ENCODE peak calls at places on chromosomes 3 and 15, in nine cellular contexts. One of them, this sample, is unnamed.

GRCh38 chr3:49470714-49471420 is 800 bp downstream of the DAG1 start:
- DNase-seq in stomach: no peak
- DNase-seq in ovary: no peak
- DNase-seq in breast epithelium: no peak
- DNase-seq in tibial nerve: no peak
- DNase-seq in IMR-90: no peak
- DNase-seq in A549: no peak
- DNase-seq in spleen: no peak
- DNase-seq in heart left ventricle: no peak
- DNase-seq in this sample: no peak

GRCh38 chr15:85312925-85313324 is 67.5 kb upstream of the AKAP13 start:
- DNase-seq in stomach: no peak
- DNase-seq in ovary: no peak
- DNase-seq in heart left ventricle: no peak
- DNase-seq in IMR-90: peak; percentile 53
- DNase-seq in tibial nerve: no peak
- DNase-seq in spleen: no peak
- DNase-seq in A549: no peak
- DNase-seq in breast epithelium: no peak
- DNase-seq in this sample: no peak

GRCh38 chr3:126245811-126246727 is 65.7 kb upstream of the ALDH1L1 start:
- DNase-seq in tibial nerve: peak; percentile 46
- DNase-seq in ovary: no peak
- DNase-seq in breast epithelium: no peak
- DNase-seq in A549: peak; percentile 33
- DNase-seq in spleen: peak; percentile 60
- DNase-seq in stomach: peak; percentile 63
- DNase-seq in heart left ventricle: no peak
- DNase-seq in IMR-90: peak; percentile 65
- DNase-seq in this sample: peak; percentile 53

GRCh38 chr15:77580991-77581682 is 51.6 kb downstream of the LINGO1 start:
- DNase-seq in A549: no peak
- DNase-seq in breast epithelium: peak; percentile 44
- DNase-seq in spleen: no peak
- DNase-seq in stomach: peak; percentile 60
- DNase-seq in IMR-90: no peak
- DNase-seq in ovary: no peak
- DNase-seq in tibial nerve: no peak
- DNase-seq in heart left ventricle: peak; percentile 41
- DNase-seq in this sample: peak; percentile 7

GRCh38 chr3:194875581-194876402 is 190.1 kb downstream of the FAM43A start:
- DNase-seq in stomach: no peak
- DNase-seq in spleen: no peak
- DNase-seq in tibial nerve: no peak
- DNase-seq in IMR-90: no peak
- DNase-seq in ovary: no peak
- DNase-seq in breast epithelium: no peak
- DNase-seq in A549: no peak
- DNase-seq in heart left ventricle: no peak
- DNase-seq in this sample: no peak

GRCh38 chr15:31552482-31553099 is 226.0 kb downstream of the KLF13 start:
- DNase-seq in ovary: no peak
- DNase-seq in stomach: no peak
- DNase-seq in IMR-90: peak; percentile 24
- DNase-seq in heart left ventricle: no peak
- DNase-seq in spleen: no peak
- DNase-seq in tibial nerve: no peak
- DNase-seq in A549: no peak
- DNase-seq in breast epithelium: no peak
- DNase-seq in this sample: no peak

GRCh38 chr3:169675091-169675490 is 11.6 kb upstream of the MECOM start:
- DNase-seq in breast epithelium: no peak
- DNase-seq in A549: no peak
- DNase-seq in ovary: no peak
- DNase-seq in tibial nerve: no peak
- DNase-seq in stomach: no peak
- DNase-seq in IMR-90: no peak
- DNase-seq in spleen: no peak
- DNase-seq in heart left ventricle: no peak
- DNase-seq in this sample: no peak

GRCh38 chr3:172352786-172353185 is 95.5 kb downstream of the GHSR start:
- DNase-seq in spleen: no peak
- DNase-seq in ovary: no peak
- DNase-seq in IMR-90: no peak
- DNase-seq in breast epithelium: no peak
- DNase-seq in stomach: no peak
- DNase-seq in tibial nerve: no peak
- DNase-seq in A549: no peak
- DNase-seq in heart left ventricle: no peak
- DNase-seq in this sample: no peak

GRCh38 chr3:188194327-188194726 is 40.4 kb downstream of the LPP start:
- DNase-seq in heart left ventricle: no peak
- DNase-seq in spleen: no peak
- DNase-seq in breast epithelium: no peak
- DNase-seq in ovary: no peak
- DNase-seq in A549: no peak
- DNase-seq in IMR-90: peak; percentile 81
- DNase-seq in tibial nerve: no peak
- DNase-seq in stomach: no peak
- DNase-seq in this sample: no peak

GRCh38 chr15:37045859-37046318 is 54.5 kb downstream of the MEIS2 start:
- DNase-seq in breast epithelium: no peak
- DNase-seq in heart left ventricle: no peak
- DNase-seq in stomach: no peak
- DNase-seq in A549: no peak
- DNase-seq in tibial nerve: no peak
- DNase-seq in spleen: no peak
- DNase-seq in IMR-90: no peak
- DNase-seq in ovary: no peak
- DNase-seq in this sample: no peak

GRCh38 chr15:87827126-87827525 is 429.4 kb downstream of the NTRK3 start:
- DNase-seq in breast epithelium: no peak
- DNase-seq in tibial nerve: no peak
- DNase-seq in spleen: no peak
- DNase-seq in ovary: no peak
- DNase-seq in A549: no peak
- DNase-seq in stomach: no peak
- DNase-seq in IMR-90: peak; percentile 63
- DNase-seq in heart left ventricle: no peak
- DNase-seq in this sample: no peak

GRCh38 chr15:62816342-62817059 is 226.0 kb upstream of the TPM1 start:
- DNase-seq in stomach: no peak
- DNase-seq in IMR-90: no peak
- DNase-seq in breast epithelium: no peak
- DNase-seq in heart left ventricle: no peak
- DNase-seq in tibial nerve: no peak
- DNase-seq in A549: no peak
- DNase-seq in ovary: no peak
- DNase-seq in spleen: no peak
- DNase-seq in this sample: no peak

GRCh38 chr3:117754841-117755240 is 1045.3 kb downstream of the TUSC7 start:
- DNase-seq in heart left ventricle: no peak
- DNase-seq in stomach: no peak
- DNase-seq in breast epithelium: no peak
- DNase-seq in IMR-90: no peak
- DNase-seq in ovary: no peak
- DNase-seq in A549: no peak
- DNase-seq in spleen: no peak
- DNase-seq in tibial nerve: no peak
- DNase-seq in this sample: no peak

GRCh38 chr3:51384730-51385473 is at the start of gene MANF:
- DNase-seq in heart left ventricle: peak; percentile 98
- DNase-seq in IMR-90: peak; percentile 97
- DNase-seq in A549: peak; percentile 98
- DNase-seq in tibial nerve: peak; percentile 95
- DNase-seq in stomach: peak; percentile 98
- DNase-seq in spleen: peak; percentile 99
- DNase-seq in ovary: peak; percentile 96
- DNase-seq in breast epithelium: peak; percentile 99
- DNase-seq in this sample: peak; percentile 98
- TF ChIP-seq POLR2A in heart left ventricle: peak; percentile 97
- TF ChIP-seq POLR2A in IMR-90: peak; percentile 97
- TF ChIP-seq POLR2A in A549: peak; percentile 82
- TF ChIP-seq POLR2A in tibial nerve: peak; percentile 34
- TF ChIP-seq POLR2A in stomach: no peak
- TF ChIP-seq POLR2A in spleen: peak; percentile 81
- TF ChIP-seq POLR2A in ovary: peak; percentile 73
- TF ChIP-seq POLR2A in breast epithelium: peak; percentile 52
- TF ChIP-seq POLR2A in this sample: peak; percentile 95

DNA sequence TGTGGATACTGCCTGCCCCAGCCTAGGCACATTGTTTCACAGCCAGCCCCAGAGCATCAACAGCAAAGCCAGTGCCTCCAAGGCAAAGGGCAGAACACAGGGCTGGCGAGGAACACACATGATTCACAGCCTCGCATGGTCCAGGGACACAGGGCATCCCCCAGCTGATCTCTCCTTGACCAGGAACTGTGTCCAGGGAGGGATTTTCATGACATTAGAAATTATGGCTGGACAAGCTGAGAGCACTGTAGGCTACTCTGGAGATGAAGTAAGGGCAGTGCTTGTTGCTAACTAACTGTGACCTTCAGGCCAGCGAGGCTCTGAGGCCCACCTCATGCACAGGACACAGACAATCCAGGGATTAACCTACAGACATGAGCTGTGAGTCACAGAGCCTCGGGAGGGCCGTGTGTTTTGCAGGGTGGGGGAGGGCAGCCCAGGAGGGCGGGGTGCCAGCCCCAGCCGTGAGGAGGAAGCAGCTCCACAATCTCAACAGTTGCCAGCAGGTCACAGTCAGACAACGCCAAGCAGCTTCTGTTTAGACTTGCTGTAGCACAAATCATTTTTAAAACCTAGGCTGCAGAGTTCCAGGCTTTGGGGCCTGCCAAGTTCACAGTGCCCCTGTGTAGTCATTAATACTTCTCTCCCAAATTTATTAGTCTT is 114.9 kb downstream of the ETFA start:
- DNase-seq in stomach: peak; percentile 82
- DNase-seq in A549: peak; percentile 91
- DNase-seq in spleen: peak; percentile 65
- DNase-seq in breast epithelium: peak; percentile 66
- DNase-seq in IMR-90: peak; percentile 89
- DNase-seq in tibial nerve: no peak
- DNase-seq in heart left ventricle: no peak
- DNase-seq in ovary: peak; percentile 78
- DNase-seq in this sample: peak; percentile 92
- H3K4me1 ChIP-seq in stomach: peaks cover 76% of the 10 kb centered on the region
- H3K4me1 ChIP-seq in A549: peaks cover 44% of the 10 kb centered on the region
- H3K4me1 ChIP-seq in spleen: peaks cover 14% of the 10 kb centered on the region
- H3K4me1 ChIP-seq in breast epithelium: no peaks in the 10 kb centered on the region
- H3K4me1 ChIP-seq in IMR-90: peaks cover 25% of the 10 kb centered on the region
- H3K4me1 ChIP-seq in tibial nerve: no peaks in the 10 kb centered on the region
- H3K4me1 ChIP-seq in heart left ventricle: peaks cover 15% of the 10 kb centered on the region
- H3K4me1 ChIP-seq in ovary: peaks cover 10% of the 10 kb centered on the region
- H3K4me1 ChIP-seq in this sample: peaks cover 51% of the 10 kb centered on the region

GRCh38 chr3:41200669-41201021 is 1.3 kb downstream of the CTNNB1 start:
- DNase-seq in IMR-90: peak; percentile 51
- DNase-seq in ovary: no peak
- DNase-seq in A549: no peak
- DNase-seq in heart left ventricle: no peak
- DNase-seq in spleen: no peak
- DNase-seq in stomach: no peak
- DNase-seq in tibial nerve: no peak
- DNase-seq in breast epithelium: peak; percentile 21
- DNase-seq in this sample: no peak

GRCh38 chr3:41198526-41198925 is 779 bp upstream of the CTNNB1 start:
- DNase-seq in stomach: peak; percentile 39
- DNase-seq in tibial nerve: peak; percentile 21
- DNase-seq in IMR-90: no peak
- DNase-seq in A549: no peak
- DNase-seq in breast epithelium: peak; percentile 40
- DNase-seq in ovary: peak; percentile 42
- DNase-seq in heart left ventricle: peak; percentile 39
- DNase-seq in spleen: no peak
- DNase-seq in this sample: peak; percentile 7

GRCh38 chr3:41198046-41198445 is 1.3 kb upstream of the CTNNB1 start:
- DNase-seq in A549: no peak
- DNase-seq in ovary: no peak
- DNase-seq in breast epithelium: no peak
- DNase-seq in stomach: no peak
- DNase-seq in heart left ventricle: no peak
- DNase-seq in IMR-90: no peak
- DNase-seq in spleen: no peak
- DNase-seq in tibial nerve: no peak
- DNase-seq in this sample: no peak

GRCh38 chr3:41199866-41200668 is 762 bp downstream of the CTNNB1 start:
- DNase-seq in heart left ventricle: peak; percentile 45
- DNase-seq in A549: peak; percentile 33
- DNase-seq in breast epithelium: peak; percentile 30
- DNase-seq in ovary: peak; percentile 45
- DNase-seq in stomach: no peak
- DNase-seq in IMR-90: no peak
- DNase-seq in tibial nerve: no peak
- DNase-seq in spleen: no peak
- DNase-seq in this sample: peak; percentile 21

DNA sequence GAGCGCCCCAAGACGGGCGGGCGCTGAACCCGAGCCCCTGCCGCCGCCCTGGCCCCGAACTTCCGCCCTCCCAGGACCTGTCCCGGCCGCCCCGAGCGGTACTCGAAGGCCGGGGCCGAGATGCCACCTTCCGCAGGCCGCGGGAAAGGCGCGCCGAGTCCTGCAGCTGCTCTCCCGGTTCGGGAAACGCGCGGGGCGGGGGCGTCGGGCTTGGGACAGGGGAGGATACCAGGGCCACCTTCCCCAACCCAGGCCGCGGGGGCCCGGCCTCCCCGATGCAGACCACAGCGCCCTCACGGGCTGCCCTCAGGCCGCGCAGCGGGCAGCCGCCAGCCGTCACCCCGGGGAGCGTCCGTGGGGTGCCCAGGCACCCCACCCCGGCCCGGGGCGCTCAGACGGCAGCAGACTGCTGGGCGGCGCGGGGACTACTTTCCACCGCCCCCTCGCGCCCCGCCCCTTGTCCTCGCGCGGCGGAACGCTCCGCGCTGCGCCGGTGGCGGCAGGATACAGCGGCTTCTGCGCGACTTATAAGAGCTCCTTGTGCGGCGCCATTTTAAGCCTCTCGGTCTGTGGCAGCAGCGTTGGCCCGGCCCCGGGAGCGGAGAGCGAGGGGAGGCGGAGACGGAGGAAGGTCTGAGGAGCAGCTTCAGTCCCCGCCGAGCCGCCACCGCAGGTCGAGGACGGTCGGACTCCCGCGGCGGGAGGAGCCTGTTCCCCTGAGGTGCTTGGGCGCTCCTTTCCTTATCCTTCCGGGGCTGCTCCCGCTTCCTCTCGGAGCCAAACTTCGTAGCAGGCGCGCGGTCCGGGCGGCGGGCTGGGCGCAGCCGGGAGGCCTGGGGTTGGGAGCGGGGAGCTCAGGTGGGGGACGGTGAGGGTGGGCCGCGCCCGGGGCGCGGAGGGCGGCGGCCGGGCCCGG is at the start of gene CTNNB1:
- DNase-seq in ovary: peak; percentile 92
- DNase-seq in heart left ventricle: peak; percentile 95
- DNase-seq in spleen: peak; percentile 98
- DNase-seq in A549: peak; percentile 33
- DNase-seq in breast epithelium: peak; percentile 91
- DNase-seq in IMR-90: peak; percentile 95
- DNase-seq in tibial nerve: peak; percentile 90
- DNase-seq in stomach: peak; percentile 95
- DNase-seq in this sample: peak; percentile 91
- TF ChIP-seq POLR2A in ovary: peak; percentile 100
- TF ChIP-seq POLR2A in heart left ventricle: peak; percentile 93
- TF ChIP-seq POLR2A in spleen: peak; percentile 94
- TF ChIP-seq POLR2A in A549: peak; percentile 84
- TF ChIP-seq POLR2A in breast epithelium: peak; percentile 98
- TF ChIP-seq POLR2A in IMR-90: peak; percentile 99
- TF ChIP-seq POLR2A in tibial nerve: peak; percentile 95
- TF ChIP-seq POLR2A in stomach: no peak
- TF ChIP-seq POLR2A in this sample: peak; percentile 93

GRCh38 chr15:55282284-55282833 is 7.3 kb downstream of the RAB27A start:
- DNase-seq in IMR-90: peak; percentile 84
- DNase-seq in breast epithelium: no peak
- DNase-seq in heart left ventricle: no peak
- DNase-seq in spleen: no peak
- DNase-seq in ovary: no peak
- DNase-seq in A549: no peak
- DNase-seq in stomach: no peak
- DNase-seq in tibial nerve: no peak
- DNase-seq in this sample: no peak
- H3K4me1 ChIP-seq in IMR-90: peaks cover 13% of the 10 kb centered on the region
- H3K4me1 ChIP-seq in breast epithelium: no peaks in the 10 kb centered on the region
- H3K4me1 ChIP-seq in heart left ventricle: no peaks in the 10 kb centered on the region
- H3K4me1 ChIP-seq in spleen: peaks cover 74% of the 10 kb centered on the region
- H3K4me1 ChIP-seq in ovary: no peaks in the 10 kb centered on the region
- H3K4me1 ChIP-seq in A549: peaks cover 13% of the 10 kb centered on the region
- H3K4me1 ChIP-seq in stomach: peaks cover 92% of the 10 kb centered on the region
- H3K4me1 ChIP-seq in tibial nerve: no peaks in the 10 kb centered on the region
- H3K4me1 ChIP-seq in this sample: no peaks in the 10 kb centered on the region

This sample was measured in gastrocnemius medialis.